ENCODE peak calls at places on chromosome 21, in six cellular contexts. U, B, Y, M, P and O are unnamed samples.

GRCh38 chr21:42746593-42747266 is 93.3 kb downstream of the PDE9A start:
- DNase-seq in P (no peak), Y (peak; percentile 64), U (no peak), B (no peak), M (peak; percentile 22), O (no peak)

GRCh38 chr21:44024257-44024656 is 12.1 kb downstream of the TRAPPC10 start:
- DNase-seq in U (no peak), Y (peak; percentile 44), B (no peak), M (no peak), P (no peak), O (peak; percentile 12)

GRCh38 chr21:44982558-44983244 is 42.9 kb downstream of the SLX9 start:
- DNase-seq in U (no peak), Y (no peak), M (no peak), P (no peak), B (peak; percentile 41), O (no peak)

GRCh38 chr21:36310016-36310415 is 10.0 kb upstream of the MORC3 start:
- DNase-seq in Y (no peak), P (no peak), M (no peak), U (no peak), B (no peak), O (no peak)

GRCh38 chr21:31875424-31876097 is 2.7 kb downstream of the HUNK start:
- DNase-seq in P (no peak), B (peak; percentile 52), Y (no peak), U (no peak), M (no peak), O (peak; percentile 47)

GRCh38 chr21:42279341-42279871 is 35.8 kb downstream of the TFF3 start:
- DNase-seq in B (no peak), Y (no peak), U (no peak), P (no peak), M (no peak), O (no peak)

GRCh38 chr21:14120091-14120734 is 90.5 kb downstream of the LIPI start:
- DNase-seq in P (peak; percentile 64), B (peak; percentile 8), Y (peak; percentile 75), U (peak; percentile 66), M (no peak), O (no peak)

GRCh38 chr21:44424608-44425306 is 30.6 kb upstream of the LRRC3 start:
- DNase-seq in P (no peak), M (no peak), Y (no peak), B (no peak), U (peak; percentile 54), O (peak; percentile 84)

GRCh38 chr21:45536301-45537081 is 5.7 kb downstream of the SLC19A1 start:
- DNase-seq in P (no peak), B (no peak), M (no peak), U (peak; percentile 80), Y (peak; percentile 48), O (peak; percentile 71)

GRCh38 chr21:31731112-31731801 is 661 bp downstream of the SCAF4 start:
- DNase-seq in U (peak; percentile 78), B (no peak), M (peak; percentile 36), Y (peak; percentile 76), P (no peak), O (peak; percentile 91)

GRCh38 chr21:41321211-41321907 is 4.8 kb downstream of the FAM3B start:
- DNase-seq in P (no peak), Y (no peak), M (no peak), U (no peak), B (no peak), O (no peak)